ENCODE peak calls at places on chromosome 5, in ten cellular contexts. V, C, R, F, I, G, A, U, K and P are unnamed samples. For H3K36me3 and H3K27me3, the result is how much of the 10 kb centered on the place peaks cover.

GRCh38 chr5:150659360-150660107 is 1.5 kb upstream of the MYOZ3 start:
- DNase-seq in F (no peak), C (no peak), U (no peak), K (no peak), R (no peak), V (no peak), A (no peak), I (no peak), G (no peak), P (no peak)

GRCh38 chr5:138544171-138545134 is 1.4 kb upstream of the ETF1 start:
- DNase-seq in A (no peak), F (no peak), V (no peak), G (peak), I (peak), R (no peak), U (no peak), K (peak), C (no peak), P (no peak)

GRCh38 chr5:317086-317811 is 4.3 kb upstream of the AHRR start:
- DNase-seq in V (peak), R (no peak), G (peak), F (no peak), I (no peak), C (no peak), U (no peak), K (peak), A (peak), P (peak)

GRCh38 chr5:57724836-57725235 is 242.2 kb upstream of the ACTBL2 start:
- DNase-seq in G (peak), R (no peak), V (no peak), A (no peak), I (no peak), U (no peak), F (no peak), C (no peak), K (peak), P (no peak)

GRCh38 chr5:141742866-141743651 is 61.0 kb upstream of the ARAP3 start:
- DNase-seq in U (no peak), R (no peak), K (peak), V (no peak), F (no peak), G (peak), C (no peak), A (no peak), I (no peak), P (peak)

GRCh38 chr5:123951204-123951977 is 439.4 kb downstream of the CSNK1G3 start:
- DNase-seq in I (no peak), G (peak), F (no peak), U (no peak), A (no peak), R (no peak), K (peak), V (no peak), C (no peak), P (no peak)

GRCh38 chr5:151022511-151023018 is 2.2 kb downstream of the GPX3 start:
- DNase-seq in G (no peak), R (no peak), K (peak), A (no peak), V (no peak), I (no peak), C (no peak), U (no peak), F (no peak), P (no peak)

GRCh38 chr5:32071351-32071944 is 102.7 kb downstream of the GOLPH3 start:
- DNase-seq in K (peak), V (no peak), C (no peak), G (no peak), A (no peak), F (no peak), R (no peak), I (no peak), U (peak), P (no peak)

GRCh38 chr5:145775893-145776444 is 59.2 kb downstream of the PRELID2 start:
- DNase-seq in C (no peak), V (peak), R (no peak), G (peak), F (no peak), K (peak), U (no peak), A (no peak), I (no peak), P (no peak)

GRCh38 chr5:96781734-96782064 is 26.0 kb downstream of the ERAP1 start:
- DNase-seq in K (no peak), F (no peak), I (no peak), A (no peak), C (no peak), G (no peak), U (no peak), V (peak), R (no peak), P (no peak)

GRCh38 chr5:81768960-81769452 is 18.1 kb upstream of the SSBP2 start:
- DNase-seq in F (no peak), V (peak), C (no peak), R (no peak), A (no peak), U (no peak), I (no peak), G (peak), K (peak), P (no peak)

GRCh38 chr5:133121080-133121479 is 69.3 kb downstream of the HSPA4 start:
- DNase-seq in K (peak), U (no peak), C (no peak), R (no peak), I (no peak), G (peak), A (no peak), V (no peak), F (no peak), P (no peak)

GRCh38 chr5:90959262-90959661 is 400.7 kb downstream of the ADGRV1 start:
- DNase-seq in R (no peak), A (no peak), C (no peak), K (no peak), G (no peak), U (no peak), I (no peak), F (no peak), V (no peak), P (no peak)

GRCh38 chr5:103703617-103704016 is 141.0 kb upstream of the NUDT12 start:
- DNase-seq in K (no peak), R (no peak), V (no peak), U (no peak), F (no peak), G (no peak), A (no peak), C (no peak), I (no peak), P (no peak)

GRCh38 chr5:121189569-121190305 is 661.9 kb upstream of the FTMT start:
- DNase-seq in G (peak), K (peak), I (no peak), A (no peak), C (no peak), R (no peak), F (no peak), U (no peak), V (no peak), P (no peak)

GRCh38 chr5:113043491-113043931 is 66.9 kb downstream of the DCP2 start:
- DNase-seq in K (peak), F (peak), I (no peak), U (peak), C (no peak), A (no peak), V (peak), R (peak), G (no peak), P (no peak)

GRCh38 chr5:152113401-152113800 is 188.8 kb upstream of the GLRA1 start:
- DNase-seq in R (no peak), K (no peak), G (peak), C (peak), A (peak), F (no peak), U (no peak), I (no peak), V (no peak), P (no peak)

GRCh38 chr5:759111-759741 is 25.3 kb downstream of the ZDHHC11B start:
- DNase-seq in G (no peak), U (peak), F (peak), C (peak), A (no peak), K (peak), R (no peak), I (peak), V (peak), P (peak)

GRCh38 chr5:133228316-133228715 is 176.5 kb downstream of the HSPA4 start:
- DNase-seq in F (no peak), K (no peak), G (no peak), A (no peak), C (no peak), R (no peak), I (no peak), V (no peak), U (no peak), P (no peak)

GRCh38 chr5:125668904-125669303 is 754.3 kb upstream of the GRAMD2B start:
- DNase-seq in R (no peak), U (no peak), A (no peak), C (no peak), V (no peak), F (no peak), I (no peak), K (no peak), G (no peak), P (no peak)

GRCh38 chr5:142685418-142686209 is at the start of gene FGF1:
- DNase-seq in A (no peak), V (no peak), F (peak), U (no peak), K (no peak), C (no peak), I (no peak), R (no peak), G (peak), P (no peak)

GRCh38 chr5:110590187-110590586 is 136.3 kb downstream of the TMEM232 start:
- DNase-seq in A (no peak), U (no peak), V (peak), R (no peak), I (no peak), C (no peak), G (peak), F (no peak), K (peak), P (no peak)

GRCh38 chr5:103587185-103587748 is 24.7 kb upstream of the NUDT12 start:
- DNase-seq in K (peak), G (no peak), F (no peak), A (no peak), U (no peak), V (peak), I (no peak), C (no peak), R (no peak), P (no peak)

GRCh38 chr5:131366428-131366827 is 102.6 kb downstream of the CDC42SE2 start:
- DNase-seq in A (no peak), C (no peak), V (no peak), F (no peak), R (no peak), G (no peak), K (no peak), U (no peak), I (no peak), P (no peak)

GRCh38 chr5:116442095-116442534 is 132.5 kb downstream of the SEMA6A start:
- DNase-seq in C (no peak), F (peak), K (peak), I (peak), V (no peak), R (no peak), U (no peak), G (no peak), A (no peak), P (peak)

GRCh38 chr5:885127-885442 is 7.5 kb downstream of the BRD9 start:
- DNase-seq in K (no peak), I (no peak), C (no peak), G (no peak), A (no peak), U (no peak), F (no peak), R (no peak), V (no peak), P (no peak)

GRCh38 chr5:159061186-159061796 is 38.4 kb downstream of the EBF1 start:
- DNase-seq in U (peak), I (no peak), C (no peak), K (peak), A (no peak), F (peak), V (no peak), R (peak), G (peak), P (no peak)
- H3K4me3 ChIP-seq in U (peak), I (no peak), C (no peak), K (peak), A (no peak), F (peak), V (no peak), R (no peak), G (peak), P (no peak)

DNA sequence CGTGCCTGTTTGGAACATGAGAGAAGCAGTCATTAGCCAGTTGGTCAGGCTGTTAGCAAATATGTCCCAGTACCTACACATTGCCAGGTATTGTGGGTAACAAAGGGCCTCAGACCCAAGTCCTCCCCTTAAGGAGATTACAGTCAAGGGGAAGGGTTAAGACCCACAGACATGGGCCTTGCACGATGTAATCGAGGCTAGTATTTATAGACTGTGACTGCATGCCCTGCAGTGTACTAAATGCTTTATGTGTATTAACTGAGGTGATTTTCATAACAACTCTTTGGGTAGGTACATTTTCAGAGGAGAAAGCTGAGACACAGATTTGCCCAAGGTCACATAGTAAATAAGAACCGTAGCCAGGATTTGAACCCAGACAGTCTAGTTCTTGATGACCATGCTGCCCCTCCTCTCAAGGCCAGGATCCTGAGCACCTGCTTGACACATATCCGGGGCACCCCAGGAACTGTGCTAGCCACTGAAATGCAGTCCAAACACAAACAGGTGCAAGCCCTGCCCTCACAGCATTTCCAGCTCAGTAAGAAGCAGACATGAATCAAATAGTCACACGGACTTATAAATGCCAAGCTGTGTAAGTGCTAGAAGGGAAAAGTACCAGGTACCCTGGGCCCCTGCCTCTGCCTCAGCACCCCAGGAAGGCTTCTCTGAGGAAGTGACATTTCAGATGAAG is 32.0 kb upstream of the GRPEL2 start:
- DNase-seq in A (no peak), U (no peak), I (no peak), R (no peak), K (no peak), F (no peak), C (no peak), V (no peak), G (no peak), P (no peak)
- H3K36me3 ChIP-seq in A (under half), U (under half), I (under half), R (half or more), K (under half), F (half or more), C (under half), V (under half), G (under half), P (under half)

GRCh38 chr5:175803736-175804480 is 67.5 kb upstream of the CPLX2 start:
- DNase-seq in R (no peak), F (no peak), U (no peak), K (no peak), I (no peak), C (no peak), G (no peak), V (no peak), A (no peak), P (no peak)
- H3K27me3 ChIP-seq in R (under half), F (half or more), U (under half), K (under half), I (under half), C (under half), G (under half), V (under half), A (under half), P (under half)

GRCh38 chr5:14504816-14505215 is 76.8 kb upstream of the OTULINL start:
- DNase-seq in F (no peak), U (no peak), V (no peak), I (no peak), K (no peak), A (no peak), R (no peak), C (no peak), G (no peak), P (no peak)

GRCh38 chr5:14504332-14504727 is 77.3 kb upstream of the OTULINL start:
- DNase-seq in R (no peak), V (no peak), U (no peak), G (no peak), F (no peak), I (no peak), K (no peak), A (no peak), C (no peak), P (no peak)

GRCh38 chr5:14502291-14502690 is 79.3 kb upstream of the OTULINL start:
- DNase-seq in I (no peak), U (no peak), K (no peak), A (no peak), F (no peak), V (no peak), G (no peak), R (no peak), C (no peak), P (no peak)

GRCh38 chr5:14503017-14503680 is 78.4 kb upstream of the OTULINL start:
- DNase-seq in K (no peak), A (no peak), F (peak), G (no peak), V (no peak), I (no peak), U (no peak), R (no peak), C (no peak), P (no peak)

GRCh38 chr5:14503681-14504331 is 77.8 kb upstream of the OTULINL start:
- DNase-seq in F (no peak), U (no peak), V (no peak), R (no peak), C (no peak), I (no peak), A (no peak), K (no peak), G (no peak), P (no peak)
- H3K4me3 ChIP-seq in F (no peak), U (no peak), V (no peak), R (no peak), C (no peak), I (no peak), A (no peak), K (no peak), G (no peak), P (no peak)

GRCh38 chr5:154386952-154387629 is 58.7 kb upstream of the SAP30L start:
- DNase-seq in R (no peak), K (no peak), U (no peak), A (no peak), I (no peak), V (peak), G (no peak), F (no peak), C (no peak), P (no peak)
- H3K36me3 ChIP-seq in R (half or more), K (under half), U (under half), A (under half), I (under half), V (under half), G (under half), F (under half), C (half or more), P (under half)

GRCh38 chr5:77568082-77568481 is 70.4 kb downstream of the OTP start:
- DNase-seq in C (no peak), I (no peak), A (no peak), K (no peak), G (no peak), U (no peak), R (no peak), F (no peak), V (no peak), P (no peak)
- H3K27me3 ChIP-seq in C (under half), I (under half), A (under half), K (under half), G (under half), U (under half), R (under half), F (under half), V (under half), P (under half)

GRCh38 chr5:14590949-14591348 is 9.4 kb downstream of the OTULINL start:
- DNase-seq in R (no peak), I (no peak), C (no peak), V (no peak), A (no peak), K (no peak), F (no peak), G (no peak), U (no peak), P (no peak)

GRCh38 chr5:14588758-14589543 is 7.4 kb downstream of the OTULINL start:
- DNase-seq in V (no peak), G (no peak), U (no peak), R (no peak), A (no peak), F (no peak), I (no peak), C (no peak), K (no peak), P (no peak)

GRCh38 chr5:14588145-14588544 is 6.6 kb downstream of the OTULINL start:
- DNase-seq in C (no peak), I (no peak), K (no peak), U (no peak), F (no peak), A (no peak), G (no peak), R (no peak), V (no peak), P (no peak)

GRCh38 chr5:14584848-14585247 is 3.3 kb downstream of the OTULINL start:
- DNase-seq in U (no peak), R (no peak), I (no peak), C (no peak), F (no peak), K (no peak), G (no peak), V (no peak), A (no peak), P (no peak)

DNA sequence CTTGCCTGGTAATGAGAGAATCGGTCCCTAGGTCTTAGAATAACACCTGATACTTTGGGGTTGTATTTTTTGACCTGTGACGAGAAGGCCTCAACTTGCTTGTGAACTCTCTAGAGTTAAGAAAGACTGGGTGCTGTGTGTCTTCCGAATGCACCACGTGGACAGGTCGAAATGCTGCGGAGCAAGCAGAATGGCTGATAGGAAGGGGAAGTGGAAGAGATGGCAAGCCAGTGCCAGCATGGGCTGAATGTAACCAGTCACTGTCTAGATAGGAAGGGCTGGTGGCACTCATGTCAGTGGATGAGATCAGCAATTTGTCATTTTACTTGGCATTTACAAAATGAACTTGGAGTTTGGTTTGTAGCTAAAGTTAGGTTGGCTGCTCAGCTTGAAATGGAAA is 5.6 kb downstream of the OTULINL start:
- DNase-seq in V (no peak), K (no peak), C (no peak), F (peak), G (no peak), R (no peak), A (no peak), U (no peak), I (no peak), P (peak)
- H3K4me3 ChIP-seq in V (no peak), K (no peak), C (no peak), F (no peak), G (no peak), R (no peak), A (no peak), U (no peak), I (no peak), P (no peak)